ENCODE peak calls at places on chromosomes 13 and 19, in four cellular contexts. O is heart right ventricle, Z is RWPE2, R is adipocyte. M is an unnamed sample.

GRCh38 chr13:97310809-97311436 is 88.8 kb downstream of the MBNL2 start:
- DNase-seq in Z (no peak), O (no peak), R (no peak), M (no peak)

GRCh38 chr13:70568571-70568970 is 460.3 kb upstream of the KLHL1 start:
- DNase-seq in Z (no peak), O (no peak), R (peak; percentile 77), M (peak; percentile 21)

GRCh38 chr13:20002766-20003165 is 44.2 kb downstream of the ZMYM2 start:
- DNase-seq in Z (no peak), O (no peak), R (no peak), M (no peak)

GRCh38 chr19:1226522-1227312 is 11.1 kb downstream of the CBARP start:
- DNase-seq in R (no peak), Z (no peak), O (no peak), M (no peak)

GRCh38 chr19:45884682-45885555 is 1.0 kb downstream of the IRF2BP1 start:
- DNase-seq in O (peak; percentile 31), R (no peak), Z (no peak), M (no peak)

GRCh38 chr19:39805120-39805519 is 26.5 kb downstream of the LEUTX start:
- DNase-seq in O (no peak), Z (no peak), R (no peak), M (no peak)

GRCh38 chr13:40351537-40352384 is 314.7 kb downstream of the FOXO1 start:
- DNase-seq in R (no peak), Z (no peak), O (no peak), M (no peak)

GRCh38 chr19:409515-410242 is 732 bp upstream of the C2CD4C start:
- DNase-seq in R (peak; percentile 15), O (no peak), Z (peak; percentile 40), M (no peak)

GRCh38 chr19:18425515-18426415 is 6.6 kb downstream of the SSBP4 start:
- DNase-seq in R (peak; percentile 89), O (peak; percentile 75), Z (no peak), M (no peak)

GRCh38 chr13:73835138-73835721 is 299.0 kb downstream of the KLF12 start:
- DNase-seq in Z (no peak), O (no peak), R (peak; percentile 78), M (no peak)

GRCh38 chr13:25608181-25608580 is 236.4 kb downstream of the ATP8A2 start:
- DNase-seq in O (no peak), R (no peak), Z (no peak), M (no peak)

GRCh38 chr13:77720988-77721387 is 23.5 kb downstream of the SLAIN1 start:
- DNase-seq in Z (no peak), O (no peak), R (no peak), M (no peak)

GRCh38 chr13:93646247-93646646 is 419.6 kb downstream of the GPC6 start:
- DNase-seq in O (no peak), R (no peak), Z (no peak), M (no peak)

GRCh38 chr19:4972509-4973230 is 3.8 kb downstream of the KDM4B start:
- DNase-seq in Z (no peak), O (no peak), R (peak; percentile 53), M (no peak)

GRCh38 chr13:100131863-100132574 is 43.1 kb downstream of the PCCA start:
- DNase-seq in R (peak; percentile 62), O (no peak), Z (no peak), M (no peak)

GRCh38 chr19:14059093-14059480 is 2.8 kb downstream of the PALM3 start:
- DNase-seq in Z (no peak), O (no peak), R (peak; percentile 44), M (no peak)

GRCh38 chr19:875265-875879 is 15.9 kb downstream of the CFD start:
- DNase-seq in O (no peak), R (no peak), Z (no peak), M (no peak)

GRCh38 chr13:44049546-44049945 is 169.8 kb downstream of the LACC1 start:
- DNase-seq in Z (no peak), O (no peak), R (no peak), M (no peak)

GRCh38 chr19:13850910-13851753 is 25.8 kb upstream of the NANOS3 start:
- DNase-seq in Z (peak; percentile 93), R (peak; percentile 93), O (peak; percentile 81), M (peak; percentile 80)

GRCh38 chr13:75637101-75637774 is 1.1 kb downstream of the LMO7 start:
- DNase-seq in R (peak; percentile 53), Z (no peak), O (no peak), M (no peak)

GRCh38 chr19:56333506-56333905 is 18.9 kb upstream of the ZSCAN5A start:
- DNase-seq in O (no peak), Z (no peak), R (peak; percentile 54), M (peak; percentile 60)

GRCh38 chr13:107650081-107650701 is 565.1 kb downstream of the LIG4 start:
- DNase-seq in R (peak; percentile 89), Z (no peak), O (peak; percentile 43), M (peak; percentile 33)

GRCh38 chr13:48532146-48532472 is 771 bp downstream of the RCBTB2 start:
- DNase-seq in O (no peak), R (peak; percentile 63), Z (no peak), M (peak; percentile 62)

GRCh38 chr13:94978516-94978915 is 266.2 kb upstream of the SOX21 start:
- DNase-seq in O (no peak), R (no peak), Z (no peak), M (no peak)

GRCh38 chr19:40933025-40933424 is 51.0 kb upstream of the CYP2A7 start:
- DNase-seq in O (no peak), R (no peak), Z (no peak), M (no peak)

GRCh38 chr13:24650157-24650556 is 30.1 kb upstream of the ATP12A start:
- DNase-seq in R (peak; percentile 91), Z (no peak), O (no peak), M (no peak)

GRCh38 chr13:30408319-30409101 is 13.8 kb upstream of the UBE2L5 start:
- DNase-seq in R (peak; percentile 84), O (peak; percentile 97), Z (peak; percentile 76), M (peak; percentile 97)

GRCh38 chr19:35044317-35045117 is 3.0 kb downstream of the HPN start:
- DNase-seq in O (peak; percentile 67), Z (no peak), R (peak; percentile 67), M (peak; percentile 68)

DNA sequence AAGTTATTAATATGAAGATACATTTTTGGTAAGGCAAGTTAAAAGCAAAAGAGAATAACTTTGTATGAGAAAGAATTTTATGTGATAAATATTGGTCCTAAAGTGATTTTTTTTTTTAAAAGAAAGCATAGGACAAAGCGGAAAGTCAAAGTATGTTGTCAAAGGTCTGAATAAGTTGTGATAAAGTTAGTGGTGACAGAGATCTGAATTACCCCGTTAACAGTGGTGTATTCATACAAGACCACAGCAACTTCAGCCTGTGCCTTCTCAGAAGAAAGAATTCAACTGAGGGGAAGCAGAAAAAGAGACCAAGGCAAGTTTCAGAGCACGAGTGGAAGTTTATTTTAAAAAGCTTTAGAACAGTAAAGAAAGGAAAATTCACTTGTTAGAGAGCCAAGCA is 19.0 kb upstream of the ZNF566 start:
- DNase-seq in Z (no peak), O (no peak), R (no peak), M (no peak)
- H3K9me3 ChIP-seq in Z (peaks cover 20% of the 10 kb centered on the region), O (peaks cover 3% of the 10 kb centered on the region), R (peaks cover 58% of the 10 kb centered on the region), M (peaks cover 11% of the 10 kb centered on the region)

DNA sequence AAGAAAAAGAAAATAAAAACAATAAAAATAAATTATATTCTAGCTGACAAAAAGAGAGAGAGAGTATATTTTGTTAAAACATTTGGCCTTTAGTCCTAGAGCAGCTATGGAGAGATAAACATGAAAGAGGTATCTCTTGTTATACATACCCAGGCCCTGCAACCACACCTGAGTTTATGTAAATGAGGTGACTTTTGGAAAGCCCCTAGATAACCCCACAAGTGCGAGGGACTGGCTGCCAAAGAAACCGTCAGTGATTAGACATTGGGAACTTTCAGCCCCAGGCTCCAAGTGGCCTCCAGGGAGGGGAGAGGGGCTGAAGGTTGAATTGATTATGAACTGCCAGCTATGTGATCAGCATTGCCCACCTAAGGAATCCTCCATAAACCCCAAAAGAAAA is 2.1 kb upstream of the NLRP7 start:
- DNase-seq in Z (no peak), O (no peak), R (no peak), M (no peak)
- H3K9me3 ChIP-seq in Z (no peaks in the 10 kb centered on the region), O (no peaks in the 10 kb centered on the region), R (no peaks in the 10 kb centered on the region), M (no peaks in the 10 kb centered on the region)

GRCh38 chr19:43914051-43914450 is 21.0 kb downstream of the ZNF45 start:
- DNase-seq in R (no peak), O (no peak), Z (no peak), M (no peak)

GRCh38 chr19:43908659-43909058 is 26.4 kb downstream of the ZNF45 start:
- DNase-seq in Z (no peak), O (no peak), R (no peak), M (no peak)

GRCh38 chr19:43910884-43911283 is 24.2 kb downstream of the ZNF45 start:
- DNase-seq in R (no peak), O (no peak), Z (no peak), M (no peak)

DNA sequence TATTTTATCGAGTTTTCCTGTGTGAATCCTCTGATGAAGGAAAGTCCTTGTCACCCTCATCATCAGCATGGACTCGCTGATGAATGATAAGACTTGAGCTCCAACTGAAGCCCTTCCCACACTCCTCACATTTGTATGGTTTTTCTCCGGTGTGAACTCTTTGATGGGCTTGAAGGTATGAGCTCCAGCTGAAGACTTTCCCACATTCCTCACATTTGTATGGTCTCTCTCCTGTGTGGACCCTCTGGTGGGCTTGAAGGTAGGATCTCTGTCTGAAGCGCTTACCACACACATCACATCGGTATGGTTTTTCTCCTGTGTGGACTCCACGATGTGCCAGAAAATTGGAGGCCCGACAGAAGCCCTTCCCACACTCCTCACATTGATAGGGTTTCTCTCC is 21.7 kb downstream of the ZNF45 start:
- DNase-seq in Z (no peak), R (no peak), O (no peak), M (no peak)
- H3K9me3 ChIP-seq in Z (peaks cover 19% of the 10 kb centered on the region), R (peaks cover 84% of the 10 kb centered on the region), O (no peaks in the 10 kb centered on the region), M (peaks cover 11% of the 10 kb centered on the region)

GRCh38 chr19:51944798-51945552 is 17.7 kb downstream of the ZNF613 start:
- DNase-seq in O (no peak), R (no peak), Z (no peak), M (no peak)
- H3K9me3 ChIP-seq in O (peaks cover 21% of the 10 kb centered on the region), R (peaks cover 100% of the 10 kb centered on the region), Z (peaks cover 36% of the 10 kb centered on the region), M (peaks cover 11% of the 10 kb centered on the region)

GRCh38 chr19:37165635-37166034 is 6.9 kb downstream of the ZNF585A start:
- DNase-seq in O (no peak), R (no peak), Z (no peak), M (no peak)

GRCh38 chr19:37160153-37160552 is 12.3 kb downstream of the ZNF585A start:
- DNase-seq in Z (no peak), O (no peak), R (no peak), M (no peak)
- H3K9me3 ChIP-seq in Z (peaks cover 15% of the 10 kb centered on the region), O (peaks cover 13% of the 10 kb centered on the region), R (peaks cover 95% of the 10 kb centered on the region), M (no peaks in the 10 kb centered on the region)